ENCODE peak calls at places on chromosomes 12 and 14, in seven cellular contexts. G, Y, C, H, P, Q and U are unnamed samples.

GRCh38 chr14:101575581-101575980 is 14.3 kb downstream of the DIO3 start:
- DNase-seq in G (no peak), Y (no peak), C (no peak), H (no peak), P (no peak), Q (no peak), U (no peak)

GRCh38 chr12:105740337-105740736 is 398.4 kb downstream of the NUAK1 start:
- DNase-seq in G (no peak), Y (no peak), C (peak), H (no peak), P (no peak), Q (no peak), U (no peak)

GRCh38 chr14:61260939-61261776 is 20.0 kb downstream of the TMEM30B start:
- DNase-seq in G (no peak), Y (no peak), C (peak), H (no peak), P (peak), Q (peak), U (no peak)

GRCh38 chr14:105581551-105582341 is 55.4 kb downstream of the TMEM121 start:
- DNase-seq in G (no peak), Y (no peak), C (no peak), H (no peak), P (no peak), Q (no peak), U (no peak)

GRCh38 chr14:64082837-64083236 is 211.3 kb downstream of the ESR2 start:
- DNase-seq in G (no peak), Y (no peak), C (peak), H (no peak), P (no peak), Q (no peak), U (no peak)

GRCh38 chr14:73625686-73626085 is 13.4 kb downstream of the ACOT6 start:
- DNase-seq in G (no peak), Y (no peak), C (peak), H (no peak), P (no peak), Q (no peak), U (no peak)

GRCh38 chr14:21846227-21846885 is 172.7 kb upstream of the OR4E1 start:
- DNase-seq in G (no peak), Y (peak), C (no peak), H (peak), P (peak), Q (no peak), U (no peak)

GRCh38 chr12:49627752-49628360 is 4.5 kb downstream of the PRPF40B start:
- DNase-seq in G (no peak), Y (no peak), C (peak), H (no peak), P (peak), Q (peak), U (no peak)

GRCh38 chr14:99609245-99610117 is 5.5 kb upstream of the CCDC85C start:
- DNase-seq in G (no peak), Y (no peak), C (no peak), H (no peak), P (no peak), Q (no peak), U (no peak)

GRCh38 chr14:50335989-50336391 is 23.9 kb downstream of the DMAC2L start:
- DNase-seq in G (no peak), Y (peak), C (no peak), H (no peak), P (no peak), Q (no peak), U (no peak)

GRCh38 chr12:131676544-131676943 is 34.3 kb upstream of the SFSWAP start:
- DNase-seq in G (no peak), Y (no peak), C (no peak), H (no peak), P (no peak), Q (no peak), U (no peak)

GRCh38 chr14:53360821-53361220 is 207.7 kb upstream of the DDHD1 start:
- DNase-seq in G (no peak), Y (no peak), C (no peak), H (no peak), P (no peak), Q (no peak), U (no peak)

GRCh38 chr14:91754819-91755218 is 22.9 kb upstream of the CATSPERB start:
- DNase-seq in G (no peak), Y (no peak), C (no peak), H (no peak), P (no peak), Q (no peak), U (no peak)

GRCh38 chr12:3055712-3056467 is 21.3 kb upstream of the TSPAN9 start:
- DNase-seq in G (no peak), Y (no peak), C (peak), H (no peak), P (no peak), Q (no peak), U (no peak)

GRCh38 chr12:24911284-24911791 is 37.6 kb downstream of the BCAT1 start:
- DNase-seq in G (no peak), Y (no peak), C (peak), H (no peak), P (no peak), Q (peak), U (no peak)

GRCh38 chr12:32181498-32182175 is 75.0 kb downstream of the BICD1 start:
- DNase-seq in G (peak), Y (no peak), C (no peak), H (no peak), P (no peak), Q (no peak), U (no peak)

GRCh38 chr12:125029756-125030358 is 35.4 kb upstream of the AACS start:
- DNase-seq in G (no peak), Y (no peak), C (no peak), H (no peak), P (no peak), Q (no peak), U (no peak)

GRCh38 chr14:23950411-23951135 is 3.0 kb upstream of the DHRS4 start:
- DNase-seq in G (no peak), Y (no peak), C (no peak), H (no peak), P (no peak), Q (no peak), U (no peak)

GRCh38 chr14:102508410-102508773 is 1.2 kb downstream of the ANKRD9 start:
- DNase-seq in G (no peak), Y (no peak), C (no peak), H (no peak), P (no peak), Q (no peak), U (peak)

GRCh38 chr12:80847575-80847974 is 90.2 kb downstream of the LIN7A start:
- DNase-seq in G (peak), Y (no peak), C (no peak), H (no peak), P (no peak), Q (no peak), U (no peak)

GRCh38 chr12:92695577-92695976 is 7.2 kb upstream of the PLEKHG7 start:
- DNase-seq in G (no peak), Y (no peak), C (no peak), H (no peak), P (no peak), Q (no peak), U (no peak)

GRCh38 chr14:24609667-24610344 is at the start of gene GZMH:
- DNase-seq in G (no peak), Y (no peak), C (no peak), H (no peak), P (no peak), Q (no peak), U (no peak)

GRCh38 chr12:120902846-120903381 is 1.2 kb downstream of the SPPL3 start:
- DNase-seq in G (no peak), Y (peak), C (peak), H (no peak), P (no peak), Q (no peak), U (no peak)

GRCh38 chr12:115648463-115648862 is 629.0 kb downstream of the MED13L start:
- DNase-seq in G (no peak), Y (no peak), C (no peak), H (no peak), P (peak), Q (no peak), U (no peak)

GRCh38 chr14:71533396-71533795 is 398.8 kb upstream of the RGS6 start:
- DNase-seq in G (no peak), Y (no peak), C (peak), H (no peak), P (peak), Q (no peak), U (no peak)

GRCh38 chr12:6367969-6368892 is 7.1 kb downstream of the SCNN1A start:
- DNase-seq in G (no peak), Y (no peak), C (no peak), H (no peak), P (no peak), Q (no peak), U (no peak)

GRCh38 chr12:76346236-76346635 is 2.0 kb downstream of the BBS10 start:
- DNase-seq in G (no peak), Y (no peak), C (no peak), H (no peak), P (no peak), Q (no peak), U (no peak)

GRCh38 chr12:12010277-12011031 is 60.3 kb upstream of the BCL2L14 start:
- DNase-seq in G (peak), Y (no peak), C (peak), H (peak), P (peak), Q (peak), U (no peak)

GRCh38 chr12:79844693-79845092 is 90.2 kb downstream of the PPP1R12A start:
- DNase-seq in G (no peak), Y (no peak), C (peak), H (no peak), P (peak), Q (peak), U (no peak)

GRCh38 chr14:61128382-61129167 is 147.5 kb downstream of the SLC38A6 start:
- DNase-seq in G (no peak), Y (no peak), C (no peak), H (no peak), P (no peak), Q (no peak), U (no peak)

GRCh38 chr12:1566449-1567135 is 27.8 kb downstream of the FBXL14 start:
- DNase-seq in G (peak), Y (peak), C (no peak), H (no peak), P (no peak), Q (no peak), U (no peak)

GRCh38 chr12:124716208-124717141 is 147.2 kb downstream of the SCARB1 start:
- DNase-seq in G (peak), Y (no peak), C (no peak), H (no peak), P (no peak), Q (no peak), U (peak)

GRCh38 chr14:68790656-68791077 is 2.2 kb downstream of the ZFP36L1 start:
- DNase-seq in G (no peak), Y (no peak), C (peak), H (no peak), P (peak), Q (no peak), U (no peak)

GRCh38 chr12:123037791-123038190 is 57.3 kb downstream of the ARL6IP4 start:
- DNase-seq in G (no peak), Y (no peak), C (no peak), H (no peak), P (no peak), Q (no peak), U (no peak)

GRCh38 chr14:63988579-63988978 is 135.8 kb downstream of the SYNE2 start:
- DNase-seq in G (no peak), Y (no peak), C (no peak), H (no peak), P (peak), Q (no peak), U (no peak)

GRCh38 chr12:91967590-91967989 is 178.1 kb downstream of the BTG1 start:
- DNase-seq in G (no peak), Y (no peak), C (no peak), H (no peak), P (no peak), Q (no peak), U (no peak)

GRCh38 chr14:74324945-74325361 is 22.2 kb upstream of the ABCD4 start:
- DNase-seq in G (peak), Y (no peak), C (peak), H (no peak), P (peak), Q (peak), U (no peak)